ENCODE peak calls at places on chromosomes 16 and 17, in six cellular contexts. L is posterior cingulate gyrus, B is MG63, P is MCF 10A, O is left colon, D is cardiac muscle cell. W is an unnamed sample.

GRCh38 chr17:28280826-28281225 is 38.2 kb upstream of the TMEM97 start:
- DNase-seq in L (no peak), B (no peak), P (no peak), O (no peak), D (no peak), W (no peak)

GRCh38 chr16:85359147-85359822 is 247.0 kb upstream of the CIBAR2 start:
- DNase-seq in L (no peak), B (no peak), P (no peak), O (no peak), D (no peak), W (no peak)

GRCh38 chr16:9458816-9459215 is 367.4 kb downstream of the HAPSTR1 start:
- DNase-seq in L (no peak), B (no peak), P (no peak), O (no peak), D (no peak), W (no peak)

GRCh38 chr17:17181666-17182600 is 24.2 kb downstream of the PLD6 start:
- DNase-seq in L (peak; percentile 52), B (no peak), P (no peak), O (no peak), D (no peak), W (no peak)

GRCh38 chr16:2149630-2150417 is 1.4 kb downstream of the RAB26 start:
- DNase-seq in L (no peak), B (peak; percentile 65), P (peak; percentile 43), O (peak; percentile 24), D (no peak), W (no peak)

GRCh38 chr17:78351449-78352006 is 8.3 kb downstream of the SOCS3 start:
- DNase-seq in L (peak; percentile 96), B (peak; percentile 63), P (peak; percentile 99), O (peak; percentile 78), D (peak; percentile 29), W (peak; percentile 97)

GRCh38 chr16:87645802-87646201 is 43.5 kb downstream of the JPH3 start:
- DNase-seq in L (no peak), B (no peak), P (no peak), O (no peak), D (no peak), W (no peak)

GRCh38 chr17:40021471-40021961 is 6.3 kb downstream of the CSF3 start:
- DNase-seq in L (no peak), B (peak; percentile 76), P (peak; percentile 99), O (no peak), D (no peak), W (peak; percentile 97)

GRCh38 chr17:80339118-80339517 is 75.8 kb upstream of the ENDOV start:
- DNase-seq in L (peak; percentile 32), B (no peak), P (no peak), O (peak; percentile 62), D (no peak), W (no peak)

GRCh38 chr17:48995332-48995870 is 1.8 kb upstream of the IGF2BP1 start:
- DNase-seq in L (no peak), B (peak; percentile 33), P (no peak), O (no peak), D (peak; percentile 59), W (no peak)

GRCh38 chr17:69084911-69085310 is 24.2 kb upstream of the ABCA9 start:
- DNase-seq in L (no peak), B (no peak), P (no peak), O (peak; percentile 8), D (peak; percentile 27), W (peak; percentile 26)